ENCODE peak calls at places on chromosomes 2 and 18, in four cellular contexts. I is memory B cell, T is body of pancreas, V is Panc1. Y is an unnamed sample.

GRCh38 chr2:182666674-182667320 is 49.3 kb upstream of the DNAJC10 start:
- ATAC-seq in I (peak), T (no peak), V (peak), Y (peak)

GRCh38 chr18:22591231-22591630 is 173.5 kb upstream of the CTAGE1 start:
- ATAC-seq in I (no peak), T (no peak), V (no peak), Y (no peak)

GRCh38 chr18:78625895-78626294 is 353.7 kb upstream of the SALL3 start:
- ATAC-seq in I (peak), T (no peak), V (no peak), Y (no peak)

GRCh38 chr2:177625744-177626655 is 233.4 kb downstream of the AGPS start:
- ATAC-seq in I (peak), T (no peak), V (no peak), Y (no peak)

GRCh38 chr18:23114171-23114881 is 21.0 kb upstream of the CABLES1 start:
- ATAC-seq in I (no peak), T (peak), V (no peak), Y (no peak)

GRCh38 chr2:172643142-172643541 is 87.3 kb downstream of the PDK1 start:
- ATAC-seq in I (no peak), T (no peak), V (no peak), Y (peak)

GRCh38 chr2:68849579-68850030 is 21.6 kb downstream of the BMP10 start:
- ATAC-seq in I (no peak), T (no peak), V (no peak), Y (no peak)

GRCh38 chr2:190182071-190182524 is 119.6 kb upstream of the MSTN start:
- ATAC-seq in I (peak), T (no peak), V (no peak), Y (no peak)

GRCh38 chr2:3595985-3596384 is 1.1 kb downstream of the COLEC11 start:
- ATAC-seq in I (peak), T (no peak), V (no peak), Y (peak)

GRCh38 chr18:12091742-12092141 is 1.9 kb upstream of the ANKRD62 start:
- ATAC-seq in I (no peak), T (peak), V (no peak), Y (no peak)